ENCODE peak calls at places on chromosomes 11 and 22, in ten cellular contexts. One of them, this sample, is unnamed.

GRCh38 chr11:12914401-12914912 is 94.7 kb upstream of the RASSF10 start:
- DNase-seq in RKO: peak
- DNase-seq in tibial nerve: peak
- DNase-seq in cardiac muscle cell: peak
- DNase-seq in SW 1271: no peak
- DNase-seq in skeletal muscle cell: peak
- DNase-seq in lung microvascular endothelial cell: no peak
- DNase-seq in substantia nigra: peak
- DNase-seq in SJSA1: peak
- DNase-seq in occipital lobe: peak
- DNase-seq in this sample: no peak

GRCh38 chr11:126061707-126062678 is 673 bp downstream of the CDON start:
- DNase-seq in RKO: peak
- DNase-seq in tibial nerve: no peak
- DNase-seq in cardiac muscle cell: peak
- DNase-seq in SW 1271: peak
- DNase-seq in skeletal muscle cell: no peak
- DNase-seq in lung microvascular endothelial cell: peak
- DNase-seq in substantia nigra: no peak
- DNase-seq in SJSA1: peak
- DNase-seq in occipital lobe: peak
- DNase-seq in this sample: no peak

GRCh38 chr22:45226681-45227186 is 14.0 kb downstream of the KIAA0930 start:
- DNase-seq in RKO: no peak
- DNase-seq in tibial nerve: no peak
- DNase-seq in cardiac muscle cell: peak
- DNase-seq in SW 1271: no peak
- DNase-seq in skeletal muscle cell: no peak
- DNase-seq in lung microvascular endothelial cell: no peak
- DNase-seq in substantia nigra: no peak
- DNase-seq in SJSA1: no peak
- DNase-seq in occipital lobe: peak
- DNase-seq in this sample: no peak

GRCh38 chr22:39219071-39220050 is 25.4 kb downstream of the PDGFB start:
- DNase-seq in RKO: peak
- DNase-seq in tibial nerve: no peak
- DNase-seq in cardiac muscle cell: no peak
- DNase-seq in SW 1271: peak
- DNase-seq in skeletal muscle cell: no peak
- DNase-seq in lung microvascular endothelial cell: peak
- DNase-seq in substantia nigra: no peak
- DNase-seq in SJSA1: no peak
- DNase-seq in occipital lobe: no peak
- DNase-seq in this sample: no peak

GRCh38 chr11:61480936-61481335 is 27.6 kb upstream of the LRRC10B start:
- DNase-seq in RKO: no peak
- DNase-seq in tibial nerve: no peak
- DNase-seq in cardiac muscle cell: peak
- DNase-seq in SW 1271: no peak
- DNase-seq in skeletal muscle cell: no peak
- DNase-seq in lung microvascular endothelial cell: peak
- DNase-seq in substantia nigra: no peak
- DNase-seq in SJSA1: no peak
- DNase-seq in occipital lobe: no peak
- DNase-seq in this sample: no peak

GRCh38 chr11:11519184-11519583 is 102.6 kb downstream of the GALNT18 start:
- DNase-seq in RKO: no peak
- DNase-seq in tibial nerve: no peak
- DNase-seq in cardiac muscle cell: no peak
- DNase-seq in SW 1271: no peak
- DNase-seq in skeletal muscle cell: no peak
- DNase-seq in lung microvascular endothelial cell: no peak
- DNase-seq in substantia nigra: no peak
- DNase-seq in SJSA1: no peak
- DNase-seq in occipital lobe: no peak
- DNase-seq in this sample: no peak

GRCh38 chr11:19441752-19442553 is 201.2 kb upstream of the E2F8 start:
- DNase-seq in RKO: peak
- DNase-seq in tibial nerve: no peak
- DNase-seq in cardiac muscle cell: peak
- DNase-seq in SW 1271: peak
- DNase-seq in skeletal muscle cell: peak
- DNase-seq in lung microvascular endothelial cell: peak
- DNase-seq in substantia nigra: no peak
- DNase-seq in SJSA1: peak
- DNase-seq in occipital lobe: no peak
- DNase-seq in this sample: peak

GRCh38 chr11:27701262-27702105 is 1.2 kb upstream of the BDNF start:
- DNase-seq in RKO: no peak
- DNase-seq in tibial nerve: no peak
- DNase-seq in cardiac muscle cell: peak
- DNase-seq in SW 1271: peak
- DNase-seq in skeletal muscle cell: no peak
- DNase-seq in lung microvascular endothelial cell: peak
- DNase-seq in substantia nigra: no peak
- DNase-seq in SJSA1: peak
- DNase-seq in occipital lobe: peak
- DNase-seq in this sample: no peak

GRCh38 chr11:44542372-44542771 is 23.1 kb upstream of the CD82 start:
- DNase-seq in RKO: peak
- DNase-seq in tibial nerve: no peak
- DNase-seq in cardiac muscle cell: no peak
- DNase-seq in SW 1271: peak
- DNase-seq in skeletal muscle cell: no peak
- DNase-seq in lung microvascular endothelial cell: no peak
- DNase-seq in substantia nigra: no peak
- DNase-seq in SJSA1: no peak
- DNase-seq in occipital lobe: no peak
- DNase-seq in this sample: no peak

GRCh38 chr22:22743128-22743760 is 98.8 kb downstream of the GGTLC2 start:
- DNase-seq in RKO: no peak
- DNase-seq in tibial nerve: no peak
- DNase-seq in cardiac muscle cell: no peak
- DNase-seq in SW 1271: no peak
- DNase-seq in skeletal muscle cell: no peak
- DNase-seq in lung microvascular endothelial cell: no peak
- DNase-seq in substantia nigra: no peak
- DNase-seq in SJSA1: no peak
- DNase-seq in occipital lobe: no peak
- DNase-seq in this sample: no peak

GRCh38 chr11:8219257-8220021 is 44.2 kb downstream of the LMO1 start:
- DNase-seq in RKO: peak
- DNase-seq in tibial nerve: no peak
- DNase-seq in cardiac muscle cell: peak
- DNase-seq in SW 1271: peak
- DNase-seq in skeletal muscle cell: no peak
- DNase-seq in lung microvascular endothelial cell: peak
- DNase-seq in substantia nigra: no peak
- DNase-seq in SJSA1: no peak
- DNase-seq in occipital lobe: peak
- DNase-seq in this sample: no peak

GRCh38 chr11:61325649-61326414 is 7.1 kb downstream of the DDB1 start:
- DNase-seq in RKO: no peak
- DNase-seq in tibial nerve: no peak
- DNase-seq in cardiac muscle cell: peak
- DNase-seq in SW 1271: no peak
- DNase-seq in skeletal muscle cell: no peak
- DNase-seq in lung microvascular endothelial cell: no peak
- DNase-seq in substantia nigra: no peak
- DNase-seq in SJSA1: no peak
- DNase-seq in occipital lobe: no peak
- DNase-seq in this sample: no peak

GRCh38 chr11:104546486-104546885 is 351.8 kb downstream of the CASP12 start:
- DNase-seq in RKO: no peak
- DNase-seq in tibial nerve: no peak
- DNase-seq in cardiac muscle cell: no peak
- DNase-seq in SW 1271: no peak
- DNase-seq in skeletal muscle cell: no peak
- DNase-seq in lung microvascular endothelial cell: no peak
- DNase-seq in substantia nigra: no peak
- DNase-seq in SJSA1: no peak
- DNase-seq in occipital lobe: no peak
- DNase-seq in this sample: no peak

GRCh38 chr22:47044722-47045545 is 282.5 kb downstream of the TBC1D22A start:
- DNase-seq in RKO: no peak
- DNase-seq in tibial nerve: no peak
- DNase-seq in cardiac muscle cell: no peak
- DNase-seq in SW 1271: no peak
- DNase-seq in skeletal muscle cell: no peak
- DNase-seq in lung microvascular endothelial cell: no peak
- DNase-seq in substantia nigra: no peak
- DNase-seq in SJSA1: no peak
- DNase-seq in occipital lobe: no peak
- DNase-seq in this sample: no peak

GRCh38 chr11:2789791-2790580 is 90.2 kb upstream of the KCNQ1OT1 start:
- DNase-seq in RKO: no peak
- DNase-seq in tibial nerve: peak
- DNase-seq in cardiac muscle cell: no peak
- DNase-seq in SW 1271: no peak
- DNase-seq in skeletal muscle cell: no peak
- DNase-seq in lung microvascular endothelial cell: no peak
- DNase-seq in substantia nigra: no peak
- DNase-seq in SJSA1: no peak
- DNase-seq in occipital lobe: no peak
- DNase-seq in this sample: no peak

GRCh38 chr22:28424427-28425080 is 255.1 kb downstream of the TTC28 start:
- DNase-seq in RKO: no peak
- DNase-seq in tibial nerve: no peak
- DNase-seq in cardiac muscle cell: peak
- DNase-seq in SW 1271: no peak
- DNase-seq in skeletal muscle cell: no peak
- DNase-seq in lung microvascular endothelial cell: no peak
- DNase-seq in substantia nigra: no peak
- DNase-seq in SJSA1: peak
- DNase-seq in occipital lobe: no peak
- DNase-seq in this sample: no peak

GRCh38 chr11:108901359-108901758 is 236.5 kb downstream of the DDX10 start:
- DNase-seq in RKO: no peak
- DNase-seq in tibial nerve: no peak
- DNase-seq in cardiac muscle cell: no peak
- DNase-seq in SW 1271: no peak
- DNase-seq in skeletal muscle cell: no peak
- DNase-seq in lung microvascular endothelial cell: no peak
- DNase-seq in substantia nigra: no peak
- DNase-seq in SJSA1: no peak
- DNase-seq in occipital lobe: no peak
- DNase-seq in this sample: no peak

GRCh38 chr11:113705871-113706654 is at the start of gene TMPRSS5:
- DNase-seq in RKO: no peak
- DNase-seq in tibial nerve: peak
- DNase-seq in cardiac muscle cell: no peak
- DNase-seq in SW 1271: no peak
- DNase-seq in skeletal muscle cell: no peak
- DNase-seq in lung microvascular endothelial cell: no peak
- DNase-seq in substantia nigra: peak
- DNase-seq in SJSA1: no peak
- DNase-seq in occipital lobe: peak
- DNase-seq in this sample: no peak

GRCh38 chr11:2701898-2702434 is 2.2 kb upstream of the KCNQ1OT1 start:
- DNase-seq in RKO: no peak
- DNase-seq in tibial nerve: no peak
- DNase-seq in cardiac muscle cell: no peak
- DNase-seq in SW 1271: no peak
- DNase-seq in skeletal muscle cell: no peak
- DNase-seq in lung microvascular endothelial cell: no peak
- DNase-seq in substantia nigra: no peak
- DNase-seq in SJSA1: no peak
- DNase-seq in occipital lobe: no peak
- DNase-seq in this sample: no peak

GRCh38 chr11:76166314-76166713 is 40.0 kb downstream of the WNT11 start:
- DNase-seq in RKO: no peak
- DNase-seq in tibial nerve: no peak
- DNase-seq in cardiac muscle cell: no peak
- DNase-seq in SW 1271: no peak
- DNase-seq in skeletal muscle cell: no peak
- DNase-seq in lung microvascular endothelial cell: no peak
- DNase-seq in substantia nigra: no peak
- DNase-seq in SJSA1: no peak
- DNase-seq in occipital lobe: no peak
- DNase-seq in this sample: no peak

GRCh38 chr11:96338910-96339703 is 3.9 kb downstream of the MAML2 start:
- DNase-seq in RKO: no peak
- DNase-seq in tibial nerve: no peak
- DNase-seq in cardiac muscle cell: peak
- DNase-seq in SW 1271: no peak
- DNase-seq in skeletal muscle cell: no peak
- DNase-seq in lung microvascular endothelial cell: peak
- DNase-seq in substantia nigra: peak
- DNase-seq in SJSA1: peak
- DNase-seq in occipital lobe: peak
- DNase-seq in this sample: no peak

GRCh38 chr11:33018005-33018404 is 2.3 kb downstream of the DEPDC7 start:
- DNase-seq in RKO: no peak
- DNase-seq in tibial nerve: no peak
- DNase-seq in cardiac muscle cell: no peak
- DNase-seq in SW 1271: no peak
- DNase-seq in skeletal muscle cell: no peak
- DNase-seq in lung microvascular endothelial cell: no peak
- DNase-seq in substantia nigra: no peak
- DNase-seq in SJSA1: no peak
- DNase-seq in occipital lobe: no peak
- DNase-seq in this sample: no peak

GRCh38 chr11:33659370-33660139 is 41.1 kb downstream of the C11orf91 start:
- DNase-seq in RKO: no peak
- DNase-seq in tibial nerve: no peak
- DNase-seq in cardiac muscle cell: no peak
- DNase-seq in SW 1271: no peak
- DNase-seq in skeletal muscle cell: no peak
- DNase-seq in lung microvascular endothelial cell: no peak
- DNase-seq in substantia nigra: no peak
- DNase-seq in SJSA1: no peak
- DNase-seq in occipital lobe: no peak
- DNase-seq in this sample: no peak

GRCh38 chr11:109819410-109819809 is 273.8 kb upstream of the ZC3H12C start:
- DNase-seq in RKO: no peak
- DNase-seq in tibial nerve: no peak
- DNase-seq in cardiac muscle cell: no peak
- DNase-seq in SW 1271: no peak
- DNase-seq in skeletal muscle cell: no peak
- DNase-seq in lung microvascular endothelial cell: no peak
- DNase-seq in substantia nigra: no peak
- DNase-seq in SJSA1: no peak
- DNase-seq in occipital lobe: no peak
- DNase-seq in this sample: no peak

GRCh38 chr11:2768471-2769408 is 68.9 kb upstream of the KCNQ1OT1 start:
- DNase-seq in RKO: peak
- DNase-seq in tibial nerve: peak
- DNase-seq in cardiac muscle cell: peak
- DNase-seq in SW 1271: no peak
- DNase-seq in skeletal muscle cell: peak
- DNase-seq in lung microvascular endothelial cell: no peak
- DNase-seq in substantia nigra: no peak
- DNase-seq in SJSA1: peak
- DNase-seq in occipital lobe: no peak
- DNase-seq in this sample: peak

GRCh38 chr22:40399661-40400060 is 29.3 kb downstream of the SGSM3 start:
- DNase-seq in RKO: no peak
- DNase-seq in tibial nerve: no peak
- DNase-seq in cardiac muscle cell: no peak
- DNase-seq in SW 1271: no peak
- DNase-seq in skeletal muscle cell: no peak
- DNase-seq in lung microvascular endothelial cell: no peak
- DNase-seq in substantia nigra: no peak
- DNase-seq in SJSA1: no peak
- DNase-seq in occipital lobe: no peak
- DNase-seq in this sample: no peak

GRCh38 chr22:46052801-46053562 is 76.0 kb upstream of the WNT7B start:
- DNase-seq in RKO: peak
- DNase-seq in tibial nerve: peak
- DNase-seq in cardiac muscle cell: peak
- DNase-seq in SW 1271: peak
- DNase-seq in skeletal muscle cell: no peak
- DNase-seq in lung microvascular endothelial cell: peak
- DNase-seq in substantia nigra: no peak
- DNase-seq in SJSA1: peak
- DNase-seq in occipital lobe: peak
- DNase-seq in this sample: no peak

GRCh38 chr11:69545976-69546617 is 64.6 kb downstream of the LINC01488 start:
- DNase-seq in RKO: no peak
- DNase-seq in tibial nerve: no peak
- DNase-seq in cardiac muscle cell: no peak
- DNase-seq in SW 1271: no peak
- DNase-seq in skeletal muscle cell: no peak
- DNase-seq in lung microvascular endothelial cell: no peak
- DNase-seq in substantia nigra: no peak
- DNase-seq in SJSA1: no peak
- DNase-seq in occipital lobe: no peak
- DNase-seq in this sample: no peak